ENCODE peak calls at places on chromosome 22, in eight cellular contexts. One of them, this sample, is unnamed.

GRCh38 chr22:50678651-50679521 is 6.3 kb downstream of the SHANK3 start:
- DNase-seq in COR-L47: no peak
- DNase-seq in astrocyte of the hippocampus: no peak
- DNase-seq in A549: no peak
- DNase-seq in thoracic aorta: no peak
- DNase-seq in HT1080: no peak
- DNase-seq in iris pigment epithelial cell: no peak
- DNase-seq in lower lobe of right lung: no peak
- DNase-seq in this sample: no peak

GRCh38 chr22:27794244-27794643 is 7.3 kb downstream of the MN1 start:
- DNase-seq in lower lobe of right lung: no peak
- DNase-seq in HT1080: no peak
- DNase-seq in COR-L47: no peak
- DNase-seq in thoracic aorta: no peak
- DNase-seq in astrocyte of the hippocampus: peak; percentile 47
- DNase-seq in iris pigment epithelial cell: no peak
- DNase-seq in A549: no peak
- DNase-seq in this sample: no peak

GRCh38 chr22:36873614-36874308 is 13.0 kb downstream of the NCF4 start:
- DNase-seq in astrocyte of the hippocampus: peak; percentile 48
- DNase-seq in iris pigment epithelial cell: peak; percentile 66
- DNase-seq in lower lobe of right lung: peak; percentile 81
- DNase-seq in COR-L47: peak; percentile 37
- DNase-seq in thoracic aorta: no peak
- DNase-seq in HT1080: peak; percentile 27
- DNase-seq in A549: peak; percentile 69
- DNase-seq in this sample: peak; percentile 63

GRCh38 chr22:50506611-50507420 is 686 bp downstream of the LMF2 start:
- DNase-seq in thoracic aorta: no peak
- DNase-seq in lower lobe of right lung: peak; percentile 61
- DNase-seq in A549: no peak
- DNase-seq in HT1080: no peak
- DNase-seq in iris pigment epithelial cell: no peak
- DNase-seq in COR-L47: peak; percentile 98
- DNase-seq in astrocyte of the hippocampus: peak; percentile 25
- DNase-seq in this sample: no peak

GRCh38 chr22:27919943-27920755 is 1.1 kb upstream of the PITPNB start:
- DNase-seq in COR-L47: no peak
- DNase-seq in thoracic aorta: no peak
- DNase-seq in iris pigment epithelial cell: peak; percentile 76
- DNase-seq in lower lobe of right lung: no peak
- DNase-seq in HT1080: peak; percentile 63
- DNase-seq in A549: peak; percentile 59
- DNase-seq in astrocyte of the hippocampus: peak; percentile 55
- DNase-seq in this sample: peak; percentile 10

GRCh38 chr22:23419931-23420330 is 160.2 kb downstream of the IGLL1 start:
- DNase-seq in iris pigment epithelial cell: no peak
- DNase-seq in thoracic aorta: no peak
- DNase-seq in A549: no peak
- DNase-seq in astrocyte of the hippocampus: no peak
- DNase-seq in lower lobe of right lung: no peak
- DNase-seq in HT1080: no peak
- DNase-seq in COR-L47: no peak
- DNase-seq in this sample: no peak

GRCh38 chr22:41550952-41551491 is 6.8 kb upstream of the POLR3H start:
- DNase-seq in HT1080: no peak
- DNase-seq in thoracic aorta: no peak
- DNase-seq in A549: no peak
- DNase-seq in lower lobe of right lung: no peak
- DNase-seq in astrocyte of the hippocampus: no peak
- DNase-seq in COR-L47: no peak
- DNase-seq in iris pigment epithelial cell: no peak
- DNase-seq in this sample: no peak

GRCh38 chr22:26558246-26558895 is 31.6 kb downstream of the TPST2 start:
- DNase-seq in lower lobe of right lung: no peak
- DNase-seq in A549: no peak
- DNase-seq in COR-L47: no peak
- DNase-seq in astrocyte of the hippocampus: peak; percentile 57
- DNase-seq in thoracic aorta: no peak
- DNase-seq in iris pigment epithelial cell: peak; percentile 45
- DNase-seq in HT1080: peak; percentile 77
- DNase-seq in this sample: no peak

GRCh38 chr22:45585946-45586540 is 83.4 kb downstream of the FBLN1 start:
- DNase-seq in A549: no peak
- DNase-seq in lower lobe of right lung: peak; percentile 27
- DNase-seq in COR-L47: peak; percentile 63
- DNase-seq in astrocyte of the hippocampus: no peak
- DNase-seq in thoracic aorta: no peak
- DNase-seq in HT1080: no peak
- DNase-seq in iris pigment epithelial cell: no peak
- DNase-seq in this sample: no peak

GRCh38 chr22:37681556-37682049 is 4.5 kb upstream of the NOL12 start:
- DNase-seq in lower lobe of right lung: peak; percentile 80
- DNase-seq in HT1080: peak; percentile 72
- DNase-seq in A549: peak; percentile 80
- DNase-seq in thoracic aorta: no peak
- DNase-seq in COR-L47: peak; percentile 64
- DNase-seq in astrocyte of the hippocampus: peak; percentile 87
- DNase-seq in iris pigment epithelial cell: peak; percentile 81
- DNase-seq in this sample: peak; percentile 23

GRCh38 chr22:49971232-49972162 is 10.9 kb downstream of the PIM3 start:
- DNase-seq in COR-L47: peak; percentile 50
- DNase-seq in A549: peak; percentile 84
- DNase-seq in iris pigment epithelial cell: peak; percentile 49
- DNase-seq in HT1080: no peak
- DNase-seq in thoracic aorta: peak; percentile 36
- DNase-seq in astrocyte of the hippocampus: peak; percentile 47
- DNase-seq in lower lobe of right lung: peak; percentile 94
- DNase-seq in this sample: peak; percentile 69

GRCh38 chr22:45594123-45594941 is 77.3 kb upstream of the ATXN10 start:
- DNase-seq in A549: no peak
- DNase-seq in iris pigment epithelial cell: no peak
- DNase-seq in COR-L47: no peak
- DNase-seq in HT1080: no peak
- DNase-seq in lower lobe of right lung: peak; percentile 16
- DNase-seq in thoracic aorta: no peak
- DNase-seq in astrocyte of the hippocampus: no peak
- DNase-seq in this sample: no peak

GRCh38 chr22:17972385-17973181 is 51.8 kb downstream of the MICAL3 start:
- DNase-seq in COR-L47: no peak
- DNase-seq in A549: peak; percentile 82
- DNase-seq in thoracic aorta: no peak
- DNase-seq in lower lobe of right lung: no peak
- DNase-seq in HT1080: peak; percentile 85
- DNase-seq in iris pigment epithelial cell: peak; percentile 83
- DNase-seq in astrocyte of the hippocampus: peak; percentile 78
- DNase-seq in this sample: peak; percentile 72

GRCh38 chr22:36373258-36373579 is 14.5 kb downstream of the MYH9 start:
- DNase-seq in lower lobe of right lung: peak; percentile 87
- DNase-seq in HT1080: no peak
- DNase-seq in A549: no peak
- DNase-seq in astrocyte of the hippocampus: no peak
- DNase-seq in iris pigment epithelial cell: no peak
- DNase-seq in thoracic aorta: no peak
- DNase-seq in COR-L47: no peak
- DNase-seq in this sample: no peak

GRCh38 chr22:43455861-43456260 is 44.0 kb downstream of the MPPED1 start:
- DNase-seq in thoracic aorta: no peak
- DNase-seq in A549: no peak
- DNase-seq in HT1080: no peak
- DNase-seq in lower lobe of right lung: no peak
- DNase-seq in iris pigment epithelial cell: no peak
- DNase-seq in astrocyte of the hippocampus: no peak
- DNase-seq in COR-L47: no peak
- DNase-seq in this sample: no peak

GRCh38 chr22:39469326-39469680 is 12.5 kb downstream of the MGAT3 start:
- DNase-seq in iris pigment epithelial cell: no peak
- DNase-seq in astrocyte of the hippocampus: no peak
- DNase-seq in HT1080: no peak
- DNase-seq in lower lobe of right lung: no peak
- DNase-seq in COR-L47: no peak
- DNase-seq in thoracic aorta: no peak
- DNase-seq in A549: no peak
- DNase-seq in this sample: no peak

GRCh38 chr22:27372969-27373670 is 428.4 kb downstream of the MN1 start:
- DNase-seq in lower lobe of right lung: peak; percentile 70
- DNase-seq in iris pigment epithelial cell: peak; percentile 10
- DNase-seq in HT1080: no peak
- DNase-seq in thoracic aorta: no peak
- DNase-seq in astrocyte of the hippocampus: peak; percentile 31
- DNase-seq in COR-L47: peak; percentile 44
- DNase-seq in A549: no peak
- DNase-seq in this sample: no peak

GRCh38 chr22:48750826-48751440 is 1076.7 kb downstream of the BRD1 start:
- DNase-seq in COR-L47: no peak
- DNase-seq in thoracic aorta: no peak
- DNase-seq in HT1080: no peak
- DNase-seq in lower lobe of right lung: no peak
- DNase-seq in A549: no peak
- DNase-seq in iris pigment epithelial cell: no peak
- DNase-seq in astrocyte of the hippocampus: no peak
- DNase-seq in this sample: no peak

GRCh38 chr22:18000441-18001039 is 23.8 kb downstream of the MICAL3 start:
- DNase-seq in thoracic aorta: no peak
- DNase-seq in COR-L47: no peak
- DNase-seq in astrocyte of the hippocampus: peak; percentile 61
- DNase-seq in A549: peak; percentile 24
- DNase-seq in iris pigment epithelial cell: no peak
- DNase-seq in HT1080: no peak
- DNase-seq in lower lobe of right lung: no peak
- DNase-seq in this sample: no peak

GRCh38 chr22:31046591-31047226 is 34.4 kb upstream of the SMTN start:
- DNase-seq in A549: no peak
- DNase-seq in HT1080: no peak
- DNase-seq in astrocyte of the hippocampus: peak; percentile 13
- DNase-seq in thoracic aorta: no peak
- DNase-seq in lower lobe of right lung: peak; percentile 56
- DNase-seq in COR-L47: no peak
- DNase-seq in iris pigment epithelial cell: peak; percentile 44
- DNase-seq in this sample: no peak

GRCh38 chr22:30212363-30212995 is 34.1 kb downstream of the LIF start:
- DNase-seq in astrocyte of the hippocampus: peak; percentile 95
- DNase-seq in thoracic aorta: no peak
- DNase-seq in HT1080: peak; percentile 96
- DNase-seq in COR-L47: no peak
- DNase-seq in iris pigment epithelial cell: peak; percentile 98
- DNase-seq in lower lobe of right lung: peak; percentile 92
- DNase-seq in A549: peak; percentile 98
- DNase-seq in this sample: peak; percentile 92

GRCh38 chr22:32355760-32356159 is 1.9 kb upstream of the RFPL3 start:
- DNase-seq in lower lobe of right lung: no peak
- DNase-seq in thoracic aorta: no peak
- DNase-seq in A549: peak; percentile 31
- DNase-seq in HT1080: no peak
- DNase-seq in iris pigment epithelial cell: no peak
- DNase-seq in COR-L47: peak; percentile 45
- DNase-seq in astrocyte of the hippocampus: no peak
- DNase-seq in this sample: no peak

GRCh38 chr22:50439314-50440250 is 35.3 kb downstream of the SBF1 start:
- DNase-seq in COR-L47: no peak
- DNase-seq in lower lobe of right lung: peak; percentile 38
- DNase-seq in iris pigment epithelial cell: no peak
- DNase-seq in A549: no peak
- DNase-seq in thoracic aorta: no peak
- DNase-seq in astrocyte of the hippocampus: no peak
- DNase-seq in HT1080: no peak
- DNase-seq in this sample: no peak

GRCh38 chr22:49119551-49119952 is 708.1 kb downstream of the BRD1 start:
- DNase-seq in COR-L47: peak; percentile 49
- DNase-seq in iris pigment epithelial cell: no peak
- DNase-seq in A549: no peak
- DNase-seq in astrocyte of the hippocampus: no peak
- DNase-seq in thoracic aorta: peak; percentile 34
- DNase-seq in HT1080: no peak
- DNase-seq in lower lobe of right lung: no peak
- DNase-seq in this sample: no peak

GRCh38 chr22:49157529-49158339 is 669.9 kb downstream of the BRD1 start:
- DNase-seq in A549: no peak
- DNase-seq in COR-L47: no peak
- DNase-seq in HT1080: no peak
- DNase-seq in iris pigment epithelial cell: no peak
- DNase-seq in astrocyte of the hippocampus: no peak
- DNase-seq in thoracic aorta: no peak
- DNase-seq in lower lobe of right lung: no peak
- DNase-seq in this sample: no peak

GRCh38 chr22:35589071-35589735 is 27.9 kb downstream of the MB start:
- DNase-seq in astrocyte of the hippocampus: peak; percentile 66
- DNase-seq in thoracic aorta: no peak
- DNase-seq in iris pigment epithelial cell: peak; percentile 89
- DNase-seq in A549: peak; percentile 97
- DNase-seq in lower lobe of right lung: no peak
- DNase-seq in HT1080: peak; percentile 90
- DNase-seq in COR-L47: no peak
- DNase-seq in this sample: peak; percentile 92

GRCh38 chr22:31244044-31244942 is 32.2 kb downstream of the LIMK2 start:
- DNase-seq in A549: peak; percentile 63
- DNase-seq in thoracic aorta: no peak
- DNase-seq in HT1080: peak; percentile 84
- DNase-seq in COR-L47: no peak
- DNase-seq in lower lobe of right lung: no peak
- DNase-seq in iris pigment epithelial cell: peak; percentile 95
- DNase-seq in astrocyte of the hippocampus: peak; percentile 97
- DNase-seq in this sample: peak; percentile 45

GRCh38 chr22:24583221-24583971 is 9.5 kb downstream of the LRRC75B start:
- DNase-seq in A549: no peak
- DNase-seq in COR-L47: peak; percentile 91
- DNase-seq in astrocyte of the hippocampus: peak; percentile 73
- DNase-seq in HT1080: no peak
- DNase-seq in iris pigment epithelial cell: no peak
- DNase-seq in lower lobe of right lung: no peak
- DNase-seq in thoracic aorta: no peak
- DNase-seq in this sample: no peak

GRCh38 chr22:45742866-45743450 is 71.3 kb downstream of the ATXN10 start:
- DNase-seq in lower lobe of right lung: peak; percentile 78
- DNase-seq in HT1080: peak; percentile 16
- DNase-seq in thoracic aorta: no peak
- DNase-seq in A549: peak; percentile 73
- DNase-seq in astrocyte of the hippocampus: no peak
- DNase-seq in COR-L47: no peak
- DNase-seq in iris pigment epithelial cell: peak; percentile 75
- DNase-seq in this sample: no peak

GRCh38 chr22:23176645-23177027 is 3.7 kb upstream of the BCR start:
- DNase-seq in lower lobe of right lung: no peak
- DNase-seq in iris pigment epithelial cell: no peak
- DNase-seq in thoracic aorta: no peak
- DNase-seq in COR-L47: no peak
- DNase-seq in A549: no peak
- DNase-seq in HT1080: no peak
- DNase-seq in astrocyte of the hippocampus: no peak
- DNase-seq in this sample: no peak

GRCh38 chr22:23789121-23789520 is 2.4 kb downstream of the SMARCB1 start:
- DNase-seq in lower lobe of right lung: no peak
- DNase-seq in astrocyte of the hippocampus: peak; percentile 0
- DNase-seq in thoracic aorta: no peak
- DNase-seq in HT1080: no peak
- DNase-seq in COR-L47: peak; percentile 6
- DNase-seq in iris pigment epithelial cell: no peak
- DNase-seq in A549: no peak
- DNase-seq in this sample: no peak

GRCh38 chr22:30325065-30325720 is 1.5 kb downstream of the TBC1D10A start:
- DNase-seq in thoracic aorta: peak; percentile 51
- DNase-seq in A549: peak; percentile 54
- DNase-seq in HT1080: peak; percentile 75
- DNase-seq in astrocyte of the hippocampus: peak; percentile 78
- DNase-seq in lower lobe of right lung: no peak
- DNase-seq in iris pigment epithelial cell: peak; percentile 92
- DNase-seq in COR-L47: no peak
- DNase-seq in this sample: peak; percentile 77

GRCh38 chr22:38484244-38484643 is 16.3 kb downstream of the KDELR3 start:
- DNase-seq in HT1080: no peak
- DNase-seq in lower lobe of right lung: no peak
- DNase-seq in astrocyte of the hippocampus: no peak
- DNase-seq in A549: no peak
- DNase-seq in COR-L47: no peak
- DNase-seq in iris pigment epithelial cell: no peak
- DNase-seq in thoracic aorta: no peak
- DNase-seq in this sample: no peak

GRCh38 chr22:40484906-40485660 is 114.7 kb downstream of the SGSM3 start:
- DNase-seq in A549: no peak
- DNase-seq in HT1080: no peak
- DNase-seq in astrocyte of the hippocampus: no peak
- DNase-seq in COR-L47: no peak
- DNase-seq in iris pigment epithelial cell: peak; percentile 56
- DNase-seq in thoracic aorta: no peak
- DNase-seq in lower lobe of right lung: no peak
- DNase-seq in this sample: peak; percentile 28